ENCODE peak calls at places on chromosomes 13 and 19, in eight cellular contexts. I, T, X, P, R, C, O and V are unnamed samples.

GRCh38 chr19:15498910-15499309 is 9.4 kb upstream of the CYP4F22 start:
- DNase-seq in I (no peak), T (no peak), X (no peak), P (no peak), R (no peak), C (peak), O (no peak), V (no peak)

GRCh38 chr19:7998081-7998480 is 7.4 kb downstream of the ELAVL1 start:
- DNase-seq in I (no peak), T (no peak), X (no peak), P (no peak), R (no peak), C (no peak), O (no peak), V (no peak)

GRCh38 chr19:5857203-5858081 is 6.2 kb upstream of the FUT3 start:
- DNase-seq in I (no peak), T (no peak), X (no peak), P (no peak), R (no peak), C (no peak), O (no peak), V (no peak)

GRCh38 chr13:49711218-49711863 is 20.1 kb upstream of the EBPL start:
- DNase-seq in I (no peak), T (no peak), X (no peak), P (no peak), R (no peak), C (no peak), O (no peak), V (no peak)

GRCh38 chr19:52691737-52692136 is 43.1 kb downstream of the ZNF611 start:
- DNase-seq in I (no peak), T (no peak), X (no peak), P (no peak), R (no peak), C (no peak), O (no peak), V (no peak)

GRCh38 chr13:62290542-62290941 is 874.9 kb upstream of the PCDH20 start:
- DNase-seq in I (no peak), T (no peak), X (no peak), P (no peak), R (no peak), C (no peak), O (no peak), V (no peak)

GRCh38 chr19:4988770-4989251 is 19.9 kb downstream of the KDM4B start:
- DNase-seq in I (no peak), T (no peak), X (no peak), P (no peak), R (peak), C (no peak), O (no peak), V (peak)

GRCh38 chr19:18312021-18312534 is 10.8 kb downstream of the LSM4 start:
- DNase-seq in I (no peak), T (no peak), X (no peak), P (no peak), R (no peak), C (no peak), O (no peak), V (no peak)

GRCh38 chr13:45216193-45216592 is 15.3 kb upstream of the KCTD4 start:
- DNase-seq in I (no peak), T (no peak), X (no peak), P (no peak), R (no peak), C (no peak), O (no peak), V (no peak)

GRCh38 chr13:36323951-36324566 is 22.1 kb downstream of the SPART start:
- DNase-seq in I (no peak), T (no peak), X (no peak), P (no peak), R (no peak), C (no peak), O (no peak), V (no peak)

GRCh38 chr19:33459691-33460090 is 61.9 kb downstream of the PEPD start:
- DNase-seq in I (no peak), T (no peak), X (no peak), P (no peak), R (no peak), C (no peak), O (no peak), V (no peak)

GRCh38 chr19:53102701-53103140 is 501 bp downstream of the ZNF160 start:
- DNase-seq in I (peak), T (peak), X (peak), P (no peak), R (peak), C (peak), O (no peak), V (no peak)

GRCh38 chr13:112078216-112078615 is 11.3 kb downstream of the SOX1 start:
- DNase-seq in I (no peak), T (peak), X (no peak), P (no peak), R (no peak), C (no peak), O (no peak), V (no peak)

GRCh38 chr19:35088514-35088913 is 27.1 kb upstream of the FXYD3 start:
- DNase-seq in I (no peak), T (no peak), X (no peak), P (peak), R (no peak), C (no peak), O (no peak), V (no peak)

GRCh38 chr13:45242070-45242469 is 41.2 kb upstream of the KCTD4 start:
- DNase-seq in I (no peak), T (no peak), X (no peak), P (no peak), R (no peak), C (no peak), O (no peak), V (no peak)

GRCh38 chr19:40611900-40612698 is 10.9 kb downstream of the LTBP4 start:
- DNase-seq in I (no peak), T (no peak), X (no peak), P (no peak), R (no peak), C (no peak), O (no peak), V (no peak)

GRCh38 chr19:16075430-16076153 is 703 bp upstream of the TPM4 start:
- DNase-seq in I (no peak), T (peak), X (no peak), P (no peak), R (no peak), C (no peak), O (no peak), V (no peak)

GRCh38 chr19:30649934-30650614 is 277.9 kb downstream of the ZNF536 start:
- DNase-seq in I (peak), T (peak), X (peak), P (peak), R (no peak), C (peak), O (peak), V (peak)